ENCODE peak calls at places on chromosomes 6 and 20, in eight cellular contexts. L, F, B, S, G, O, X and W are unnamed samples.

GRCh38 chr6:17907467-17908229 is 79.8 kb downstream of the KIF13A start:
- DNase-seq in L (peak), F (no peak), B (peak), S (no peak), G (peak), O (no peak), X (peak), W (no peak)

GRCh38 chr20:2750343-2751251 is 49.8 kb downstream of the CPXM1 start:
- DNase-seq in L (peak), F (no peak), B (no peak), S (peak), G (peak), O (no peak), X (no peak), W (no peak)

GRCh38 chr6:136969930-136970329 is 47.8 kb downstream of the SLC35D3 start:
- DNase-seq in L (no peak), F (no peak), B (no peak), S (no peak), G (peak), O (no peak), X (no peak), W (no peak)

GRCh38 chr6:410555-411395 is 19.2 kb downstream of the IRF4 start:
- DNase-seq in L (no peak), F (no peak), B (no peak), S (no peak), G (no peak), O (peak), X (no peak), W (no peak)

GRCh38 chr6:140401666-140402255 is 1027.3 kb upstream of the CITED2 start:
- DNase-seq in L (peak), F (no peak), B (no peak), S (no peak), G (peak), O (no peak), X (no peak), W (no peak)

GRCh38 chr6:123550052-123550617 is 86.6 kb downstream of the TRDN start:
- DNase-seq in L (no peak), F (no peak), B (no peak), S (no peak), G (no peak), O (no peak), X (no peak), W (no peak)

GRCh38 chr6:67450641-67451040 is 1184.4 kb upstream of the ADGRB3 start:
- DNase-seq in L (no peak), F (no peak), B (no peak), S (no peak), G (no peak), O (no peak), X (no peak), W (no peak)

GRCh38 chr6:10962673-10963072 is 75.8 kb downstream of the SYCP2L start:
- DNase-seq in L (peak), F (no peak), B (no peak), S (no peak), G (peak), O (no peak), X (no peak), W (no peak)

GRCh38 chr6:78832091-78832808 is 35.1 kb upstream of the IRAK1BP1 start:
- DNase-seq in L (peak), F (no peak), B (no peak), S (no peak), G (no peak), O (no peak), X (no peak), W (no peak)

GRCh38 chr6:19830171-19830570 is 7.0 kb upstream of the ID4 start:
- DNase-seq in L (peak), F (no peak), B (no peak), S (no peak), G (peak), O (no peak), X (no peak), W (no peak)

GRCh38 chr6:32460528-32460927 is 20.8 kb downstream of the HLA-DRA start:
- DNase-seq in L (no peak), F (no peak), B (no peak), S (no peak), G (peak), O (no peak), X (no peak), W (no peak)

GRCh38 chr6:104766601-104767000 is 93.1 kb downstream of the HACE1 start:
- DNase-seq in L (no peak), F (no peak), B (no peak), S (no peak), G (no peak), O (no peak), X (no peak), W (no peak)

GRCh38 chr20:32686530-32687179 is 12.9 kb upstream of the C20orf203 start:
- DNase-seq in L (no peak), F (no peak), B (no peak), S (no peak), G (no peak), O (no peak), X (no peak), W (no peak)
- TF ChIP-seq CTCF in L (no peak), F (no peak), B (no peak), S (no peak), G (no peak), O (no peak), X (no peak), W (no peak)

GRCh38 chr6:134002821-134003220 is 49.6 kb downstream of the SLC2A12 start:
- DNase-seq in L (no peak), F (no peak), B (no peak), S (no peak), G (no peak), O (no peak), X (no peak), W (no peak)

GRCh38 chr6:134007077-134007476 is 45.3 kb downstream of the SLC2A12 start:
- DNase-seq in L (no peak), F (no peak), B (no peak), S (no peak), G (peak), O (no peak), X (no peak), W (no peak)

GRCh38 chr6:134005824-134006223 is 46.6 kb downstream of the SLC2A12 start:
- DNase-seq in L (no peak), F (no peak), B (no peak), S (no peak), G (no peak), O (no peak), X (no peak), W (no peak)

GRCh38 chr6:134003542-134003951 is 48.9 kb downstream of the SLC2A12 start:
- DNase-seq in L (peak), F (no peak), B (no peak), S (no peak), G (peak), O (no peak), X (no peak), W (no peak)

DNA sequence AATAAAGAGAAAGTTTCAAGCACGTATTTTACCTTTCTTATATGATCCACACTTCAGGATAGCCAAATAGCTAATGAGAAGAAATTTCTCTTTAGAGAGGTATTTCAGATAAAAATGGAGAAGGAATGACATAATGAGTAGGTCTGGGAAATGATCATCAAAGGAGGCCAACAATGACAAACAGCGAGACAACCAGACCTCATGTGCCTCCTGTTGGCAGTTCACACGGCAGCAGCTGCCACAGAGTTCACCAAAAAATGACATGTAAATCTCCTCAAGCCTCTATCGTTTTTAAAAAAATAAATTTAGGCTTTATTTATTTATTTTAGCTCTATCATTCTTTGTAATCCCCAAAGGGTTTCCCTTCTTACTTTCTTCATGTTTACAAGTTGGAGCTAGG is 47.7 kb downstream of the SLC2A12 start:
- DNase-seq in L (no peak), F (no peak), B (no peak), S (no peak), G (no peak), O (no peak), X (no peak), W (no peak)
- TF ChIP-seq CTCF in L (no peak), F (no peak), B (no peak), S (no peak), G (peak), O (no peak), X (no peak), W (no peak)

GRCh38 chr6:70666726-70667125 is 957 bp upstream of the SMAP1 start:
- DNase-seq in L (no peak), F (no peak), B (no peak), S (no peak), G (no peak), O (no peak), X (no peak), W (no peak)

GRCh38 chr6:70668499-70668812 is 773 bp downstream of the SMAP1 start:
- DNase-seq in L (no peak), F (no peak), B (peak), S (no peak), G (peak), O (peak), X (no peak), W (no peak)

GRCh38 chr6:70667256-70667710 is 400 bp upstream of the SMAP1 start:
- DNase-seq in L (no peak), F (no peak), B (no peak), S (no peak), G (no peak), O (no peak), X (no peak), W (no peak)

GRCh38 chr6:70669133-70669532 is 1.4 kb downstream of the SMAP1 start:
- DNase-seq in L (no peak), F (no peak), B (no peak), S (no peak), G (peak), O (no peak), X (no peak), W (no peak)

DNA sequence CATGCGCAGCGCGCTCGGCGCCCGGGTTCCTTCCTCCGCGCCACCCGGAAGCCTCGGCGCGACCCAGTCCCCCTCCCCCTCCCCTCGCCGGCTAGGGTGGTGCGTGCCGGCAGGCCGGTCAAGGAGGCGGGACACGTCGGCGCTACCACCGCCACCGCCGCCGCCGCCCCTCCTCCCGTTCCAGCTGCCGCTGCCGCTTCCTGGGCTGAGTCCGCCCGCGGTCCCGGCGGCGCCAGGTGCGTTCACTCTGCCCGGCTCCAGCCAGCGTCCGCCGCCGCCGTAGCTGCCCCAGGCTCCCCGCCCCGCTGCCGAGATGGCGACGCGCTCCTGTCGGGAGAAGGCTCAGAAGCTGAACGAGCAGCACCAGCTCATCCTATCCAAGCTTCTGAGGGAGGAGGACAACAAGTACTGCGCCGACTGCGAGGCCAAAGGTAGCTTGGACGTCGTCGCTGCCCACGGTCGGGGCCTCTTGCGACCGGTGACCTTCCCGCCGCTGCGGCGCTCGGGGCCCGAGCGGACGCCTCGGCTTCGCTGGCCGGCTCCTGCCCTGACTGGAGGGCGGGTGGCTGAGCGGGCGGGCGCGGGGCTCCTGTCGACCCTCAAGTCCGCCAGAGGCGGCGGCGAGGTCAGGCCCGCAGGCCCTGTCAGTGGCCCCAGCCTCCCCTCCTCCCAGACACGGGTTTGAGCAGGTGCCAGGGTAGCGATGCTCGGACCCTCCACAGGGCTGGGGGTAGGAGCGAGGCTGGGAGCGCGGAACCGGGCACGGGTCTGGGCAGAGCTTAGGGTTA is at the start of gene SMAP1:
- DNase-seq in L (peak), F (peak), B (peak), S (peak), G (peak), O (peak), X (peak), W (peak)
- TF ChIP-seq CTCF in L (no peak), F (peak), B (no peak), S (peak), G (no peak), O (no peak), X (no peak), W (no peak)

GRCh38 chr6:129568015-129568414 is 142.0 kb downstream of the ARHGAP18 start:
- DNase-seq in L (no peak), F (no peak), B (no peak), S (no peak), G (no peak), O (no peak), X (no peak), W (no peak)

GRCh38 chr6:129565331-129565730 is 144.6 kb downstream of the ARHGAP18 start:
- DNase-seq in L (no peak), F (no peak), B (no peak), S (no peak), G (no peak), O (no peak), X (no peak), W (no peak)

GRCh38 chr6:129567374-129567773 is 142.6 kb downstream of the ARHGAP18 start:
- DNase-seq in L (peak), F (no peak), B (no peak), S (peak), G (peak), O (no peak), X (no peak), W (peak)
- TF ChIP-seq CTCF in L (peak), F (peak), B (no peak), S (peak), G (peak), O (no peak), X (peak), W (peak)

DNA sequence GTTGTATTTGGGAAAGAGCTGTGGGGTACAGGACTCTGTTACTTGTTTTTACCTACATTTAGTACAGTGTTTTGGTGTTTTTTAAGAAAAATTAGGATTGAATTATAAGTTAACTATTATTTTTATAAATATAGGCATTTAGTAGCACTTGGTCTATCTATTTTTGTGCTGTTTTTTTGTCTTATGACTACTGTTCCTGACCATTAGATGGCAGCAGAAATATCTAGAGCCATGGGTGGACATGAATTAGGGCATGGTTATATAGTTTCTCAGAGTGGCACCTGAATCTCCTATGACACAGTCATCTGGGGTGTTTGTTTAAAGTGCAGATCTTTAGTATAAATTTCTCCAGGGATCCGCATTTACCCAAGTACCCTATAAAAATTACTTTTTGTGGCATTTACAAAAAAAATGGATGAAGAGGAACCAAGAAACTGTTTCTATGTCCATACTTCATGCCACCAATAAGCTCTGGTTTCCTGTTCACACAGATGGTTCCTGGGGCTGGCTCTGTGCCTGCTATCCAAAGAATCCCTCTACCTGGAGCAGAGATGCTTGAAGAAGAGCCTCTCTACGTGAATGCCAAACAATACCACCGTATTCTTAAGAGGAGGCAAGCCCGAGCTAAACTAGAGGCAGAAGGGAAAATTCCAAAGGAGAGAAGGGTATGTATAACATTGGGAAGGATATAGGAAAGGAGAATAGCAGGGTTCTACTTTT is 19.8 kb downstream of the NFYA start:
- DNase-seq in L (peak), F (no peak), B (no peak), S (no peak), G (peak), O (no peak), X (no peak), W (no peak)
- TF ChIP-seq CTCF in L (peak), F (peak), B (no peak), S (no peak), G (peak), O (peak), X (peak), W (no peak)

DNA sequence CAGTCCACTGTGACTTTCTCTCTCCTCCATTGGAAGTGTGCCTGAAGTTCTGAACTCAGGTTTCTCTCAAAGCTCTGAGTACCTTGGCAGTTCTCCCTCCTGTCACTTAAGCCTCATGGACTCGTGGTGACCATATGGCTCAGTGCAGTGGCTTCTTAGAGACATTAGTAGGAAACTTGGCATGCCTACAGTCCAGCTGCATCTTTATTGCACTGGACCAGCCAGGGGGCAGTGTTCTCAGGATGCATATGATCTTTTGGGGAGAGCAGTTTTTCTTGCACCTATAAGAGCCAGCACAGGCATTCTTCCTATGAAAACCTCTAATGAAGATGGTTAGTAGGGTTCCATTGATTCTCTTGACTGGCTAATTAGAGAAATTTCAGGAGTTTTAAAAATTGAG is 47.5 kb upstream of the KCNK16 start:
- DNase-seq in L (no peak), F (no peak), B (no peak), S (no peak), G (no peak), O (no peak), X (no peak), W (no peak)
- TF ChIP-seq CTCF in L (peak), F (peak), B (no peak), S (no peak), G (peak), O (no peak), X (peak), W (no peak)

GRCh38 chr20:62822788-62823651 is 6.2 kb downstream of the COL9A3 start:
- DNase-seq in L (no peak), F (no peak), B (no peak), S (peak), G (peak), O (no peak), X (no peak), W (peak)
- TF ChIP-seq CTCF in L (peak), F (peak), B (no peak), S (peak), G (peak), O (peak), X (no peak), W (no peak)

DNA sequence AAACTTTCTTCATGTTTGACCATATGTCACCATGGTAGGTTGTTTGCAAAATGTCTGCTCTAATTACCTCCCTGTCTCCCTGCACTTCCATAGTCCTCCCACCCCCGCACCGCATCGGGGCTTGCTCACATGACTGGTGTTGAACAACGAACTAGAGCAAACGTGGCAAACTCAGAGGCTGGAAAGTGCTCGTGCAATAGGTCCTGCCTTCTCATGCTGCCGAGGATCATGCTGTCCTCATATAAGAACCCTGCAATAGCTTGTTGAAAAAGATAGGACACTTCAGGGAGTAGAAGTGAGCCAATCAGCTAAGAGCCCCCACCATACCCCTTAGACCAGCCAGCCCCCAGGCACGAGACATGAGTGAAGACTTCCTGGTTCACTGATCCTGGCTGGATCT is 219.2 kb downstream of the C6orf118 start:
- DNase-seq in L (no peak), F (no peak), B (no peak), S (no peak), G (no peak), O (no peak), X (no peak), W (no peak)
- TF ChIP-seq CTCF in L (no peak), F (no peak), B (no peak), S (no peak), G (no peak), O (no peak), X (no peak), W (no peak)